ENCODE peak calls at places on chromosomes 6 and 20, in four cellular contexts. U is GM12878, X is HepG2, B is H1. W is an unnamed sample.

GRCh38 chr6:113359155-113360140 is 497.7 kb upstream of the MARCKS start:
- DNase-seq in U (no peak), X (no peak), B (no peak), W (no peak)

GRCh38 chr20:58406422-58407001 is 17.5 kb downstream of the VAPB start:
- DNase-seq in U (no peak), X (no peak), B (no peak), W (no peak)

GRCh38 chr6:107491791-107492674 is 2.1 kb downstream of the SOBP start:
- DNase-seq in U (no peak), X (peak), B (no peak), W (no peak)

GRCh38 chr6:18429655-18430054 is 42.5 kb downstream of the RNF144B start:
- DNase-seq in U (no peak), X (no peak), B (no peak), W (no peak)

GRCh38 chr6:136964368-136964767 is 42.3 kb downstream of the SLC35D3 start:
- DNase-seq in U (no peak), X (no peak), B (no peak), W (no peak)

GRCh38 chr6:22326500-22326899 is 29.7 kb upstream of the PRL start:
- DNase-seq in U (no peak), X (no peak), B (no peak), W (no peak)

GRCh38 chr6:118876814-118877213 is 17.1 kb upstream of the ASF1A start:
- DNase-seq in U (no peak), X (no peak), B (no peak), W (no peak)

GRCh38 chr20:51574248-51575033 is 31.9 kb upstream of the NFATC2 start:
- DNase-seq in U (no peak), X (no peak), B (no peak), W (no peak)

GRCh38 chr20:52943185-52943841 is 28.8 kb upstream of the TSHZ2 start:
- DNase-seq in U (no peak), X (peak), B (no peak), W (no peak)

GRCh38 chr6:22926613-22927348 is 357.4 kb downstream of the HDGFL1 start:
- DNase-seq in U (no peak), X (no peak), B (no peak), W (no peak)

GRCh38 chr6:88492824-88493223 is 326.7 kb upstream of the CNR1 start:
- DNase-seq in U (no peak), X (peak), B (no peak), W (peak)

GRCh38 chr6:36160147-36160760 is 29.9 kb downstream of the MAPK13 start:
- DNase-seq in U (no peak), X (no peak), B (no peak), W (no peak)

GRCh38 chr6:15882915-15883314 is 220.1 kb upstream of the DTNBP1 start:
- DNase-seq in U (no peak), X (no peak), B (no peak), W (no peak)

GRCh38 chr6:157518399-157519250 is 137.6 kb downstream of the ZDHHC14 start:
- DNase-seq in U (no peak), X (no peak), B (no peak), W (peak)

GRCh38 chr6:138643210-138643609 is 130.4 kb upstream of the CCDC28A start:
- DNase-seq in U (no peak), X (peak), B (no peak), W (no peak)

GRCh38 chr6:165091121-165091785 is 218.2 kb downstream of the C6orf118 start:
- DNase-seq in U (no peak), X (no peak), B (no peak), W (no peak)

GRCh38 chr6:26571592-26572296 is 25.0 kb upstream of the ABT1 start:
- DNase-seq in U (peak), X (peak), B (peak), W (peak)

GRCh38 chr6:33018418-33018817 is 9.0 kb upstream of the HLA-DOA start:
- DNase-seq in U (no peak), X (no peak), B (no peak), W (no peak)

GRCh38 chr20:48313346-48313745 is 514.5 kb downstream of the PREX1 start:
- DNase-seq in U (no peak), X (no peak), B (no peak), W (no peak)

GRCh38 chr6:83199865-83200230 is 6.7 kb downstream of the RWDD2A start:
- DNase-seq in U (no peak), X (no peak), B (no peak), W (no peak)

GRCh38 chr6:47839645-47840044 is 57.8 kb downstream of the OPN5 start:
- DNase-seq in U (no peak), X (no peak), B (no peak), W (no peak)
- TF ChIP-seq TAF1 in U (no peak), X (no peak), B (no peak), W (no peak)

GRCh38 chr20:21703740-21704407 is 1.6 kb upstream of the PAX1 start:
- DNase-seq in U (no peak), X (no peak), B (no peak), W (no peak)

GRCh38 chr20:21704408-21705385 is 767 bp upstream of the PAX1 start:
- DNase-seq in U (no peak), X (no peak), B (no peak), W (no peak)

GRCh38 chr20:21702553-21703467 is 2.7 kb upstream of the PAX1 start:
- DNase-seq in U (no peak), X (peak), B (peak), W (peak)

GRCh38 chr20:21701171-21701876 is 4.1 kb upstream of the PAX1 start:
- DNase-seq in U (no peak), X (no peak), B (peak), W (no peak)

GRCh38 chr20:21702001-21702400 is 3.5 kb upstream of the PAX1 start:
- DNase-seq in U (no peak), X (no peak), B (no peak), W (no peak)
- TF ChIP-seq EZH2 in U (no peak), X (no peak), B (peak), W (no peak)

DNA sequence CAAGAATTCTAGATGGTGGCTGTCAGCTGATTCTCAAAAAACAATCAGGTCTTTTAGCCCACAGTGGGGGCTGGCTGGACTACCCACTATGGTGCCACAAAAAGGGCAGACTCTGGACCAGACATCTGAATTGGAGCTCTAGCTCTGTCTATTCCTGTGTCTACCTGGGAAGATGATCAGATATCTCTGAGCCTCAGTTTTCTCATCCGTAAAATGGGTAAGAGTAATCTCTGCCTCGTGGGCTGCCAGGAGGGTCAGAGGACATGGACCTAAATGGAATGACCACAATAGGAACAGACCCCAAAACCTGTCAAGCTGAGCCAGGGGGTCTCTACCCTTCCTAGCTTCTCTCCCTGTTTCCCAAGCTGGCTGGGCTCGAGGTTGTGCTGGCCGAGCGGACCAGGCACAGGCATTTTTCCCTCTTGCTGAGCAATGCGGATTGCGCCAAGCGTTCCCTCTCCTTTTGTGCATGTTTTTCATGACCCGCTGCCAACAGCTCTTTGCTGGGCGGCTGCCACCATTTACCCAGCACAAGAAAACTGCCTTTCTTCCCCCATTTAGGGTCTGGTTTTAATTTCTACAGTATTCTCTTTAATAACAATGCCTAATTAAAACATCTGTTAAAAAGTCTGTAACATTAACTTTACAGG is 74.7 kb upstream of the MAFB start:
- DNase-seq in U (no peak), X (no peak), B (no peak), W (no peak)
- TF ChIP-seq TAF1 in U (no peak), X (no peak), B (no peak), W (no peak)

GRCh38 chr6:170289108-170289931 is 1.6 kb downstream of the DLL1 start:
- DNase-seq in U (no peak), X (no peak), B (peak), W (no peak)
- TF ChIP-seq EZH2 in U (no peak), X (no peak), B (peak), W (no peak)

GRCh38 chr20:46010491-46011405 is 2.0 kb downstream of the MMP9 start:
- DNase-seq in U (no peak), X (no peak), B (no peak), W (no peak)

GRCh38 chr20:46009847-46010246 is 1.1 kb downstream of the MMP9 start:
- DNase-seq in U (no peak), X (no peak), B (no peak), W (peak)

GRCh38 chr20:46013826-46014516 is 5.3 kb downstream of the MMP9 start:
- DNase-seq in U (no peak), X (peak), B (peak), W (peak)

GRCh38 chr20:46012926-46013825 is 4.5 kb downstream of the MMP9 start:
- DNase-seq in U (no peak), X (no peak), B (no peak), W (no peak)

DNA sequence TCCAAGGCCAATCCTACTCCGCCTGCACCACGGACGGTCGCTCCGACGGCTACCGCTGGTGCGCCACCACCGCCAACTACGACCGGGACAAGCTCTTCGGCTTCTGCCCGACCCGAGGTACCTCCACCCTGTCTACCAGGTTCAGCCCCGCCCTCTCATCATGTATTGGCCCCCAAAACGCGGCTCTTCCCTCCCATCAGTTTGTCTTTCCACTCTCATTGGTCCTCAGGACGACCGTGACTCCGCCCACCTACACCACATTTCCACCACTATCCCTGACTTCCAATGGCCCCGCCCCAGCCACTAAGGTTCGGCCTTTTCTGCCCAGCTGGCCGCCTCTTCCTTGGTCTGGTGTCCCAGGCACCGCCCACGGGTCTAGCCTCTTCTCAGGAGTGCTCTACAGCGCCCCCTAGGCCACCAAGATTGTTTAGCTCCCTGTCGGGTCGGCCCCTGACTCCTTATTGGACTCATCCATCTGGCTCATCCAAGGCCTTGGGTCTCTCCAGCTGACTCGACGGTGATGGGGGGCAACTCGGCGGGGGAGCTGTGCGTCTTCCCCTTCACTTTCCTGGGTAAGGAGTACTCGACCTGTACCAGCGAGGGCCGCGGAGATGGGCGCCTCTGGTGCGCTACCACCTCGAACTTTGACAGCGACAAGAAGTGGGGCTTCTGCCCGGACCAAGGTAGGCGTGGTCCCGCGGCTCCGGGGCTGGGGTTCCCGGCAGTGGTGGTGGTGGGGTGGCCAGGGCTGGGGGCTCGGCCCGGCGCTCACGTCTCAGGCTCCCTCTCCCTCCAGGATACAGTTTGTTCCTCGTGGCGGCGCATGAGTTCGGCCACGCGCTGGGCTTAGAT is 3.1 kb downstream of the MMP9 start:
- DNase-seq in U (no peak), X (peak), B (peak), W (peak)
- TF ChIP-seq TAF1 in U (no peak), X (no peak), B (peak), W (no peak)

GRCh38 chr6:132792510-132792909 is 5.9 kb downstream of the SLC18B1 start:
- DNase-seq in U (no peak), X (no peak), B (no peak), W (no peak)

GRCh38 chr6:132798820-132799538 is 542 bp upstream of the SLC18B1 start:
- DNase-seq in U (peak), X (peak), B (peak), W (peak)

GRCh38 chr6:132797975-132798819 is at the start of gene SLC18B1:
- DNase-seq in U (no peak), X (peak), B (peak), W (peak)
- TF ChIP-seq EZH2 in U (no peak), X (no peak), B (no peak), W (no peak)

GRCh38 chr6:126123226-126123625 is 136.9 kb downstream of the TRMT11 start:
- DNase-seq in U (no peak), X (no peak), B (no peak), W (peak)

GRCh38 chr6:126113261-126113660 is 126.9 kb downstream of the TRMT11 start:
- DNase-seq in U (no peak), X (no peak), B (no peak), W (no peak)

GRCh38 chr6:126118058-126118759 is 131.9 kb downstream of the TRMT11 start:
- DNase-seq in U (no peak), X (no peak), B (no peak), W (peak)

GRCh38 chr6:126117251-126117650 is 130.9 kb downstream of the TRMT11 start:
- DNase-seq in U (no peak), X (no peak), B (no peak), W (no peak)

DNA sequence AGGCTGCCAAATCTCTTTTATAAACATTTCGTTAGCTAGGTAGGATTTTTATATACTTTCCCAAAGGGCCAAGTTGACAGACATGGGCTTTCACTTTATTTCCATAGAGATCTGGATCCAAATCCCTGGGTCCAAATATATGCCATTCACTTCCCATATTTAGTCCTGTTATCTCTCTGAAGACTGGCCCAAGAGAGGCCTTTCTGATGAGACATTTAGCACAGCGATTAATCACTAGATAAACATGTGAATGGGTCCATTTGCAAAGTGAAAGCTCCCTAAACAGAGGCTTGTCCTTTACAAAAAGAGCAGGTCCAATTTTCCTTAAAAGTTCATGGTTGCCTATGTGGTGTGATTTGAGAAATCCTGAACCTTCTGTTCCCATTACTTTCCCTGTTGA is 132.6 kb downstream of the TRMT11 start:
- DNase-seq in U (no peak), X (no peak), B (no peak), W (no peak)
- TF ChIP-seq TAF1 in U (no peak), X (no peak), B (no peak), W (no peak)